ENCODE peak calls at places on chromosomes 5 and 9, in eight cellular contexts. Q is substantia nigra, D is HS-5, N is RWPE1, K is GM20000, O is nephron progenitor cell, H is left ventricle myocardium inferior, C is KG1. J is an unnamed sample.

GRCh38 chr5:55324815-55325418 is 17.1 kb downstream of the MTREX start:
- DNase-seq in Q (no peak), D (no peak), N (peak), K (peak), O (no peak), H (no peak), C (no peak), J (no peak)

GRCh38 chr5:2038337-2039179 is 155.8 kb upstream of the IRX4 start:
- DNase-seq in Q (peak), D (no peak), N (peak), K (peak), O (peak), H (peak), C (peak), J (no peak)

GRCh38 chr9:114606597-114607207 is 4.4 kb upstream of the TMEM268 start:
- DNase-seq in Q (no peak), D (no peak), N (no peak), K (no peak), O (no peak), H (no peak), C (no peak), J (peak)

GRCh38 chr5:57939335-57939734 is 456.7 kb upstream of the ACTBL2 start:
- DNase-seq in Q (no peak), D (no peak), N (no peak), K (no peak), O (no peak), H (no peak), C (no peak), J (no peak)

GRCh38 chr5:117973785-117974184 is 1014.6 kb downstream of the DTWD2 start:
- DNase-seq in Q (no peak), D (no peak), N (no peak), K (no peak), O (no peak), H (no peak), C (no peak), J (no peak)

GRCh38 chr5:98455660-98456059 is 317.8 kb upstream of the RGMB start:
- DNase-seq in Q (no peak), D (peak), N (no peak), K (no peak), O (no peak), H (no peak), C (no peak), J (no peak)

GRCh38 chr5:116438979-116439554 is 135.6 kb downstream of the SEMA6A start:
- DNase-seq in Q (no peak), D (no peak), N (no peak), K (no peak), O (no peak), H (no peak), C (no peak), J (no peak)

GRCh38 chr5:172715931-172716682 is 54.9 kb downstream of the DUSP1 start:
- DNase-seq in Q (no peak), D (no peak), N (no peak), K (no peak), O (no peak), H (no peak), C (no peak), J (no peak)

GRCh38 chr9:83047839-83048775 is 14.8 kb downstream of the RASEF start:
- DNase-seq in Q (peak), D (no peak), N (no peak), K (no peak), O (no peak), H (peak), C (no peak), J (no peak)

GRCh38 chr9:70080481-70081119 is 37.0 kb downstream of the MAMDC2 start:
- DNase-seq in Q (no peak), D (no peak), N (no peak), K (no peak), O (no peak), H (no peak), C (no peak), J (no peak)

GRCh38 chr9:33795281-33795680 is at the start of gene PRSS3:
- DNase-seq in Q (no peak), D (no peak), N (no peak), K (no peak), O (no peak), H (no peak), C (no peak), J (no peak)

GRCh38 chr5:142432961-142433360 is 108.1 kb upstream of the SPRY4 start:
- DNase-seq in Q (no peak), D (no peak), N (no peak), K (no peak), O (no peak), H (no peak), C (no peak), J (no peak)

GRCh38 chr9:37919956-37920335 is 16.0 kb upstream of the SLC25A51 start:
- DNase-seq in Q (no peak), D (no peak), N (no peak), K (no peak), O (no peak), H (no peak), C (no peak), J (no peak)

GRCh38 chr5:144203750-144204596 is 33.3 kb downstream of the KCTD16 start:
- DNase-seq in Q (no peak), D (peak), N (peak), K (peak), O (peak), H (no peak), C (no peak), J (no peak)

GRCh38 chr5:54295658-54296276 is 14.6 kb downstream of the ARL15 start:
- DNase-seq in Q (no peak), D (no peak), N (no peak), K (no peak), O (no peak), H (peak), C (no peak), J (no peak)

GRCh38 chr5:144369001-144369400 is 198.3 kb downstream of the KCTD16 start:
- DNase-seq in Q (no peak), D (no peak), N (no peak), K (no peak), O (peak), H (no peak), C (no peak), J (no peak)

GRCh38 chr9:92725726-92726125 is 38.9 kb downstream of the BICD2 start:
- DNase-seq in Q (no peak), D (no peak), N (no peak), K (no peak), O (no peak), H (no peak), C (no peak), J (no peak)

GRCh38 chr9:34219421-34219820 is 40.6 kb downstream of the UBAP1 start:
- DNase-seq in Q (no peak), D (no peak), N (no peak), K (no peak), O (no peak), H (no peak), C (no peak), J (no peak)

GRCh38 chr5:113024298-113024697 is 47.7 kb downstream of the DCP2 start:
- DNase-seq in Q (no peak), D (no peak), N (no peak), K (no peak), O (no peak), H (no peak), C (no peak), J (no peak)

GRCh38 chr9:127126981-127127380 is 4.5 kb upstream of the ANGPTL2 start:
- DNase-seq in Q (no peak), D (no peak), N (no peak), K (no peak), O (no peak), H (no peak), C (no peak), J (no peak)

GRCh38 chr5:39015743-39016586 is 58.2 kb downstream of the RICTOR start:
- DNase-seq in Q (no peak), D (peak), N (peak), K (no peak), O (no peak), H (no peak), C (no peak), J (peak)

GRCh38 chr5:139215176-139215975 is 17.2 kb upstream of the SIL1 start:
- DNase-seq in Q (no peak), D (no peak), N (no peak), K (no peak), O (no peak), H (no peak), C (no peak), J (no peak)

GRCh38 chr5:123505633-123506032 is 6.3 kb upstream of the CSNK1G3 start:
- DNase-seq in Q (no peak), D (no peak), N (no peak), K (no peak), O (no peak), H (no peak), C (no peak), J (no peak)

GRCh38 chr9:134698587-134699342 is 57.2 kb downstream of the COL5A1 start:
- DNase-seq in Q (peak), D (no peak), N (peak), K (peak), O (peak), H (peak), C (peak), J (no peak)

J was measured in AG04449.